ENCODE peak calls at places on chromosome 21, in six cellular contexts. One of them, this sample, is unnamed.

GRCh38 chr21:16534408-16535099 is 804.8 kb downstream of the USP25 start:
- DNase-seq in A673: peak; percentile 9
- DNase-seq in tibial nerve: peak; percentile 67
- DNase-seq in heart right ventricle: peak; percentile 80
- DNase-seq in CD8-positive, alpha-beta memory T cell: no peak
- DNase-seq in ascending aorta: no peak
- DNase-seq in this sample: peak; percentile 47

GRCh38 chr21:14533555-14534400 is 12.3 kb downstream of the SAMSN1 start:
- DNase-seq in heart right ventricle: no peak
- DNase-seq in tibial nerve: no peak
- DNase-seq in ascending aorta: no peak
- DNase-seq in CD8-positive, alpha-beta memory T cell: peak; percentile 86
- DNase-seq in A673: peak; percentile 7
- DNase-seq in this sample: peak; percentile 19

GRCh38 chr21:34570315-34570714 is 44.6 kb downstream of the RCAN1 start:
- DNase-seq in ascending aorta: no peak
- DNase-seq in tibial nerve: no peak
- DNase-seq in heart right ventricle: no peak
- DNase-seq in CD8-positive, alpha-beta memory T cell: no peak
- DNase-seq in A673: no peak
- DNase-seq in this sample: no peak

GRCh38 chr21:42307106-42307505 is 8.1 kb downstream of the TFF3 start:
- DNase-seq in CD8-positive, alpha-beta memory T cell: no peak
- DNase-seq in A673: no peak
- DNase-seq in heart right ventricle: no peak
- DNase-seq in ascending aorta: no peak
- DNase-seq in tibial nerve: no peak
- DNase-seq in this sample: no peak

GRCh38 chr21:41634211-41634694 is 126.3 kb upstream of the TMPRSS2 start:
- DNase-seq in CD8-positive, alpha-beta memory T cell: no peak
- DNase-seq in heart right ventricle: no peak
- DNase-seq in tibial nerve: no peak
- DNase-seq in A673: no peak
- DNase-seq in ascending aorta: no peak
- DNase-seq in this sample: no peak

GRCh38 chr21:35252831-35253230 is 203.7 kb upstream of the RUNX1 start:
- DNase-seq in heart right ventricle: no peak
- DNase-seq in ascending aorta: no peak
- DNase-seq in tibial nerve: no peak
- DNase-seq in A673: no peak
- DNase-seq in CD8-positive, alpha-beta memory T cell: no peak
- DNase-seq in this sample: peak; percentile 18

GRCh38 chr21:42043201-42043895 is 27.8 kb upstream of the UMODL1 start:
- DNase-seq in A673: no peak
- DNase-seq in CD8-positive, alpha-beta memory T cell: no peak
- DNase-seq in ascending aorta: no peak
- DNase-seq in tibial nerve: no peak
- DNase-seq in heart right ventricle: no peak
- DNase-seq in this sample: no peak

GRCh38 chr21:43609501-43610340 is 49.6 kb downstream of the HSF2BP start:
- DNase-seq in A673: peak; percentile 90
- DNase-seq in tibial nerve: no peak
- DNase-seq in CD8-positive, alpha-beta memory T cell: no peak
- DNase-seq in ascending aorta: no peak
- DNase-seq in heart right ventricle: peak; percentile 45
- DNase-seq in this sample: peak; percentile 88

GRCh38 chr21:42988234-42988965 is 14.0 kb downstream of the PKNOX1 start:
- DNase-seq in heart right ventricle: no peak
- DNase-seq in A673: no peak
- DNase-seq in CD8-positive, alpha-beta memory T cell: no peak
- DNase-seq in tibial nerve: no peak
- DNase-seq in ascending aorta: no peak
- DNase-seq in this sample: no peak

GRCh38 chr21:32207096-32207716 is 71.6 kb downstream of the MIS18A start:
- DNase-seq in ascending aorta: no peak
- DNase-seq in A673: peak; percentile 7
- DNase-seq in heart right ventricle: no peak
- DNase-seq in CD8-positive, alpha-beta memory T cell: no peak
- DNase-seq in tibial nerve: no peak
- DNase-seq in this sample: no peak

DNA sequence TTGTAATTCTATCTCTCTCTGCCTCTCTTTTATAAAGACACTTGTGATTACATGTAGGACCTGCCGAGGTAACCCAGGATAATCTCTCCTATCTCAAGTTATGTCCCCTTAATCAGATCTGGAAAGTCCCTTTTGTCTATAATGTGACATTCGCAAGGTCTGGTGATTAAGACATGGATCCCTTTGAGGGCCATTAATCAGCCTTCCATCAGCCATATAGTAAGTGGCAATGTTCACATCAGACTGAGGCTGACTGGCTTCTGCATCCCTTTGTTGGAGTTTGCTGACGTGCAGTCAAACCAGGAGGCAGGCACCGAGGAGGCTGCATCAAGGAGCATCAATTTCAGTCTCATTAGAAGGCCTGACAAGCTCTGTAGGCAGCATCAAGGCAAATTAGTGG is 209.6 kb downstream of the BACH1 start:
- DNase-seq in heart right ventricle: no peak
- DNase-seq in A673: no peak
- DNase-seq in CD8-positive, alpha-beta memory T cell: no peak
- DNase-seq in ascending aorta: no peak
- DNase-seq in tibial nerve: no peak
- DNase-seq in this sample: no peak
- H3K4me3 ChIP-seq in heart right ventricle: no peak overlapping the region
- H3K4me3 ChIP-seq in A673: no peak overlapping the region
- H3K4me3 ChIP-seq in CD8-positive, alpha-beta memory T cell: no peak overlapping the region
- H3K4me3 ChIP-seq in ascending aorta: no peak overlapping the region
- H3K4me3 ChIP-seq in tibial nerve: no peak overlapping the region
- H3K4me3 ChIP-seq in this sample: no peak overlapping the region

DNA sequence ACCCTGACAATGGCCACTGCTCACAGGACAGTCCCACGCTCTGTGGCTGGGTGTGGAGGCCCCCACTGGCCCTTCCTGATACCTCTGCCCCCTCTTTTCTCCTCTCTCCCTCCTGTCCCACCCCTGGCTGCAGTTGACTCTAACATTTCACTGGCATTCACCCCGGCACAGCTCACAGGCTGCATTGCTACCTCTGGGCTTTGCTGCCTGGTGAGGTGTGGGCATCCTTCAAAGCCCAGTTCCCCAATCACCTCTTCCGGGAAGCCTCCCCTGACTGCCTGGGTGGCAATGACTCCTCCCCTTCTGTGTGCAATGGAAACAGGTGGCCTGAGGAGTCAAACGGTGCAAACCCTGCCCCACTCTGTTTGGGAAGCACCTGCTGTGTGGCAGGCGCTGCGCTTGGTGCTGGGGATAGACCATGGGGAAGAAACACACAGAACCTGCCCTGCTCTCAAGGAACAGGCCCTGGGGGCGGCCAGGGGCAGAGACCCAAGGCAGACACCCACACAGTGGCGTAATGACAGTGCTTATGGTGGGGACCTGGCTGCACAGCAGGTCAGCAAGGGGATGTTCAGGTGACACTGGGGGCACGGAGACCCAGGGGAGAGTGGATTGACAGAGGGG is 39.3 kb upstream of the POFUT2 start:
- DNase-seq in heart right ventricle: no peak
- DNase-seq in A673: no peak
- DNase-seq in ascending aorta: no peak
- DNase-seq in tibial nerve: no peak
- DNase-seq in CD8-positive, alpha-beta memory T cell: no peak
- DNase-seq in this sample: no peak
- H3K4me1 ChIP-seq in heart right ventricle: peaks cover 13% of the 10 kb centered on the region
- H3K4me1 ChIP-seq in A673: no peaks in the 10 kb centered on the region
- H3K4me1 ChIP-seq in ascending aorta: peaks cover 16% of the 10 kb centered on the region
- H3K4me1 ChIP-seq in tibial nerve: peaks cover 26% of the 10 kb centered on the region
- H3K4me1 ChIP-seq in CD8-positive, alpha-beta memory T cell: peaks cover 10% of the 10 kb centered on the region
- H3K4me1 ChIP-seq in this sample: peaks cover 99% of the 10 kb centered on the region

GRCh38 chr21:44999972-45000636 is 60.3 kb downstream of the SLX9 start:
- DNase-seq in tibial nerve: no peak
- DNase-seq in A673: no peak
- DNase-seq in ascending aorta: no peak
- DNase-seq in CD8-positive, alpha-beta memory T cell: no peak
- DNase-seq in heart right ventricle: no peak
- DNase-seq in this sample: no peak

GRCh38 chr21:45000637-45001133 is 60.9 kb downstream of the SLX9 start:
- DNase-seq in ascending aorta: no peak
- DNase-seq in tibial nerve: no peak
- DNase-seq in CD8-positive, alpha-beta memory T cell: no peak
- DNase-seq in heart right ventricle: no peak
- DNase-seq in A673: no peak
- DNase-seq in this sample: no peak

GRCh38 chr21:44998621-44999427 is 59.0 kb downstream of the SLX9 start:
- DNase-seq in A673: no peak
- DNase-seq in tibial nerve: no peak
- DNase-seq in heart right ventricle: no peak
- DNase-seq in CD8-positive, alpha-beta memory T cell: no peak
- DNase-seq in ascending aorta: no peak
- DNase-seq in this sample: no peak

GRCh38 chr21:44998086-44998620 is 58.3 kb downstream of the SLX9 start:
- DNase-seq in heart right ventricle: no peak
- DNase-seq in ascending aorta: no peak
- DNase-seq in CD8-positive, alpha-beta memory T cell: no peak
- DNase-seq in tibial nerve: no peak
- DNase-seq in A673: no peak
- DNase-seq in this sample: no peak

DNA sequence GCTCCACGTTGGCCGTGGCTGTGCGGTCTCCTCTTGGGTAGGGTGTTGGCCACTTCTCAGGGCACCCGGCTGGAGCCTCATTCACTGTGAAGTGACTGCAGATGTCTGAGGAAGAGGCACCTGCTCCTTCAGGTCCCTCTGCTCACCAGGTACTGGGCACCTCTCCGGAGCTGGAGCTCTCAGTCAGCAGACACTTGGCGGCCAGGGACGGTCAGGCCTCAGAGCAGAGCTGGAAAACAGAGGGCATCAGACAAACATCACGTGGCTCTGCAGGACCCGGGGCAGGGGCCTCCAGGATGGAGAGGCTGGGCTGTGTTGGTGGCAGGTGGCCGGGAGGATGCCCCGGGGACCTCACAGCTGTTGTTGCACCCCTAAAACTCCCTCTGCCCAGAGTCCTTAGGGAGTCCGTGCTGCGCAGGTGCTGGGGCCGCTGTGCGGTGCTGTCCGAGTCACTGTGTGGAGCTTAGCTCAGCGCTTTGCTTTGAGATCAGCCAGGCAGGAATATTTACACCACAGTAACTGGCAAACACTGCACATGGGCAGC is 59.7 kb downstream of the SLX9 start:
- DNase-seq in CD8-positive, alpha-beta memory T cell: no peak
- DNase-seq in A673: no peak
- DNase-seq in ascending aorta: no peak
- DNase-seq in heart right ventricle: no peak
- DNase-seq in tibial nerve: no peak
- DNase-seq in this sample: no peak
- H3K27ac ChIP-seq in CD8-positive, alpha-beta memory T cell: no peak overlapping the region
- H3K27ac ChIP-seq in A673: no peak overlapping the region
- H3K27ac ChIP-seq in ascending aorta: peak overlapping the region; percentile 86
- H3K27ac ChIP-seq in heart right ventricle: no peak overlapping the region
- H3K27ac ChIP-seq in tibial nerve: no peak overlapping the region
- H3K27ac ChIP-seq in this sample: no peak overlapping the region

DNA sequence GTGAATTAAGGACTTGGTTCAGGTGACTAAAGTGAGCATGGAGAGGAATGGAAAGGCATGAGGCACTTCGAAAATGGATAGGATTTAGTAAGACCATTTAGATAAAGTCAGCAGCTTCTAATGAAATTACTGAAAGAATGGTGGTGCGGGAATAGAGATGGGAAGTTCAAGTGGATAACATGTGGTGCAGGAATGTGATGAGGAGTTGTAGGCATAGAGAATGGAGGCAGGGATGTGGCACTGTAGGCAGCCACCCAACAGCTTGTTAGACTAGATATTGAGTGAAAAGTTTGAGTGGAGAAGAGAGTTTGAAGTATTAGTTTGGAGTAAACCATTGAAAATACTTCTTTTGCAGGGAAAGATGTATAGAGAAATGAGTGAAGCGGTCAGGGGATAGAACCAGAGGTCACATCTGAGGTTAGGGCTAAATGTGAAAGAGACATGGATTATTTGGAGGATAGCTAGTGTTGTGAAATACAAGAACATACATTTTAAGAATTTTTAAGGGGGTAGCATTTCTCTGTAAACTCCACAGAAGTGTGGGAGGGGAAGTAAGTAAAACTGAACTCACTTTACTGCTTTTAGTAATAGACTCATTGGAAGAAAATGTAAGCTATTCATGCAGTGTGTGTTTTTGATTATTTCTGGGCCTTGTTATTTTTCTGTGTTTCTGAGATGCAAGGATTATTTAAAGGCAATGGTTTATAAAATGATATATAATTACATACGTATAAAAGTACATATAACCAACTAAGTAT is 46.2 kb downstream of the DYRK1A start:
- DNase-seq in ascending aorta: no peak
- DNase-seq in tibial nerve: no peak
- DNase-seq in heart right ventricle: no peak
- DNase-seq in A673: no peak
- DNase-seq in CD8-positive, alpha-beta memory T cell: no peak
- DNase-seq in this sample: no peak
- H3K4me3 ChIP-seq in ascending aorta: no peak overlapping the region
- H3K4me3 ChIP-seq in tibial nerve: no peak overlapping the region
- H3K4me3 ChIP-seq in heart right ventricle: no peak overlapping the region
- H3K4me3 ChIP-seq in A673: no peak overlapping the region
- H3K4me3 ChIP-seq in CD8-positive, alpha-beta memory T cell: no peak overlapping the region
- H3K4me3 ChIP-seq in this sample: no peak overlapping the region

DNA sequence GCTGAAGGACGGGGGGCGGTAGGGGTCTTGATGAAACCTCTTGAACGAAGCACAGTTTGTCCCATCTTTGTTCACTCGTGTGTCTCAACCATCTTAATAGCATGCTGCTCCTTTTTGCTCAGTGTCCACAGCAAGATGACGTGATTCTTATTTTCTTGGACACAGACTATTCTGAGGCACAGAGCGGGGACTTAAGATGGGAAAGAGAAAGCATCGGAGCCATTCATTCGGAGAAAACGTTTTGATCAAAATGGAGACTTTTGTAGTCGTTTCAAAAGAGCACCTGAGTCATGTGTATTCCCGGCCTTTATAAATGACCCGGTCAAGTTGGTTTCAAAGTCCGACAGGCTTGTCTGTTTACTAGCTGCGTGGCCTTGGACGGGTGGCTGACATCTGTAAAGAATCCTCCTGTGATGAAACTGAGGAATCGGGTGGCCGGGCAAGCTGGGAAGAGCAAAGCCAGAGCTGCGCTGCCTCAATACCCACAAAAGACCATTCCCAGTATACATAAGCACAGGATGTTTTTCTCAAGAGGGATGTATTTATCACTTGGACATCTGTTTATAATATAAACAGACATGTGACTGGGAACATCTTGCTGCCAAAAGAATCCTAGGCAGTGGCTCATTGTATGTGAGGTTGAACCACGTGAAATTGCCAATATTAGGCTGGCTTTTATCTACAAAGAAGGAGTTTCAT is 18.5 kb downstream of the ETS2 start:
- DNase-seq in heart right ventricle: no peak
- DNase-seq in CD8-positive, alpha-beta memory T cell: no peak
- DNase-seq in A673: no peak
- DNase-seq in ascending aorta: no peak
- DNase-seq in tibial nerve: no peak
- DNase-seq in this sample: no peak
- H3K4me1 ChIP-seq in heart right ventricle: no peaks in the 10 kb centered on the region
- H3K4me1 ChIP-seq in CD8-positive, alpha-beta memory T cell: no peaks in the 10 kb centered on the region
- H3K4me1 ChIP-seq in A673: no peaks in the 10 kb centered on the region
- H3K4me1 ChIP-seq in ascending aorta: peaks cover 22% of the 10 kb centered on the region
- H3K4me1 ChIP-seq in tibial nerve: peaks cover 16% of the 10 kb centered on the region
- H3K4me1 ChIP-seq in this sample: peaks cover 57% of the 10 kb centered on the region